ENCODE peak calls at places on chromosome 6, in four cellular contexts. Q is MV-4-11, C is NCI-H510A, W is cardiac muscle cell. M is an unnamed sample.

GRCh38 chr6:130453230-130453629 is 87.4 kb downstream of the TMEM200A start:
- DNase-seq in W (no peak), C (no peak), Q (no peak), M (no peak)

GRCh38 chr6:6942826-6943225 is 164.9 kb upstream of the RREB1 start:
- DNase-seq in C (peak), W (no peak), Q (peak), M (no peak)

GRCh38 chr6:34021839-34022190 is 124.1 kb downstream of the GRM4 start:
- DNase-seq in C (peak), W (no peak), Q (no peak), M (no peak)

GRCh38 chr6:144066745-144067484 is 28.5 kb downstream of the SF3B5 start:
- DNase-seq in Q (peak), C (no peak), W (no peak), M (no peak)

GRCh38 chr6:88629838-88630462 is 333.5 kb downstream of the RNGTT start:
- DNase-seq in C (no peak), W (peak), Q (no peak), M (no peak)

GRCh38 chr6:9116026-9116425 is 680.7 kb upstream of the SLC35B3 start:
- DNase-seq in C (no peak), Q (peak), W (no peak), M (no peak)

GRCh38 chr6:77073410-77073760 is 389.9 kb downstream of the HTR1B start:
- DNase-seq in C (no peak), Q (no peak), W (no peak), M (no peak)

GRCh38 chr6:132830236-132830799 is 15.9 kb downstream of the RPS12 start:
- DNase-seq in C (no peak), W (peak), Q (peak), M (no peak)

GRCh38 chr6:166864333-166864732 is 92.0 kb downstream of the RNASET2 start:
- DNase-seq in W (no peak), Q (no peak), C (no peak), M (no peak)

GRCh38 chr6:111992851-111993250 is 61.1 kb upstream of the CCN6 start:
- DNase-seq in W (no peak), Q (peak), C (no peak), M (no peak)

GRCh38 chr6:44221291-44221960 is 2.0 kb upstream of the SLC29A1 start:
- DNase-seq in W (peak), Q (peak), C (peak), M (peak)

M was measured in activated B cell treated with CpG ODN at 0.5 μM for 24 hours.